ENCODE peak calls at places on chromosomes 13 and 19, in five cellular contexts. One of them, this sample, is unnamed.
A peak's percentile ranks its signal among the peaks of the same experiment; 100 is the strongest.

GRCh38 chr19:39212377-39212742 is 8.3 kb upstream of the SYCN start:
- DNase-seq in neuronal stem cell: no peak
- DNase-seq in ovary: no peak
- DNase-seq in cardiac muscle cell: no peak
- DNase-seq in effector memory CD4-positive, alpha-beta T cell: peak; percentile 13
- DNase-seq in this sample: peak; percentile 61

GRCh38 chr13:29496241-29496712 is 99.2 kb downstream of the SLC7A1 start:
- DNase-seq in cardiac muscle cell: no peak
- DNase-seq in neuronal stem cell: no peak
- DNase-seq in ovary: peak; percentile 37
- DNase-seq in effector memory CD4-positive, alpha-beta T cell: no peak
- DNase-seq in this sample: no peak

GRCh38 chr13:25440081-25440480 is 68.3 kb downstream of the ATP8A2 start:
- DNase-seq in ovary: no peak
- DNase-seq in neuronal stem cell: no peak
- DNase-seq in cardiac muscle cell: no peak
- DNase-seq in effector memory CD4-positive, alpha-beta T cell: no peak
- DNase-seq in this sample: no peak

GRCh38 chr13:71274923-71275593 is 591.9 kb downstream of the DACH1 start:
- DNase-seq in neuronal stem cell: no peak
- DNase-seq in cardiac muscle cell: no peak
- DNase-seq in ovary: no peak
- DNase-seq in effector memory CD4-positive, alpha-beta T cell: no peak
- DNase-seq in this sample: no peak

GRCh38 chr13:44417876-44418275 is 44.3 kb downstream of the SERP2 start:
- DNase-seq in neuronal stem cell: no peak
- DNase-seq in effector memory CD4-positive, alpha-beta T cell: no peak
- DNase-seq in ovary: no peak
- DNase-seq in cardiac muscle cell: no peak
- DNase-seq in this sample: no peak

GRCh38 chr19:11033763-11034162 is 55.5 kb upstream of the LDLR start:
- DNase-seq in neuronal stem cell: no peak
- DNase-seq in effector memory CD4-positive, alpha-beta T cell: no peak
- DNase-seq in cardiac muscle cell: no peak
- DNase-seq in ovary: no peak
- DNase-seq in this sample: no peak

GRCh38 chr19:11152318-11153062 is 3.1 kb downstream of the SPC24 start:
- DNase-seq in ovary: peak; percentile 68
- DNase-seq in neuronal stem cell: no peak
- DNase-seq in effector memory CD4-positive, alpha-beta T cell: no peak
- DNase-seq in cardiac muscle cell: no peak
- DNase-seq in this sample: no peak

GRCh38 chr13:41610426-41610825 is 153.1 kb downstream of the RGCC start:
- DNase-seq in effector memory CD4-positive, alpha-beta T cell: no peak
- DNase-seq in ovary: no peak
- DNase-seq in neuronal stem cell: no peak
- DNase-seq in cardiac muscle cell: no peak
- DNase-seq in this sample: no peak

GRCh38 chr19:41409288-41409687 is 11.7 kb downstream of the BCKDHA start:
- DNase-seq in cardiac muscle cell: peak; percentile 52
- DNase-seq in effector memory CD4-positive, alpha-beta T cell: no peak
- DNase-seq in ovary: no peak
- DNase-seq in neuronal stem cell: no peak
- DNase-seq in this sample: no peak

GRCh38 chr13:51746802-51747201 is 57.2 kb downstream of the DHRS12 start:
- DNase-seq in effector memory CD4-positive, alpha-beta T cell: no peak
- DNase-seq in ovary: no peak
- DNase-seq in neuronal stem cell: no peak
- DNase-seq in cardiac muscle cell: no peak
- DNase-seq in this sample: no peak

GRCh38 chr13:79780240-79780639 is 299.3 kb downstream of the NDFIP2 start:
- DNase-seq in effector memory CD4-positive, alpha-beta T cell: no peak
- DNase-seq in ovary: no peak
- DNase-seq in cardiac muscle cell: no peak
- DNase-seq in neuronal stem cell: no peak
- DNase-seq in this sample: no peak

GRCh38 chr13:30698023-30698422 is 37.3 kb upstream of the ALOX5AP start:
- DNase-seq in effector memory CD4-positive, alpha-beta T cell: no peak
- DNase-seq in neuronal stem cell: no peak
- DNase-seq in cardiac muscle cell: no peak
- DNase-seq in ovary: no peak
- DNase-seq in this sample: no peak

GRCh38 chr19:6489278-6490061 is 7.9 kb upstream of the DENND1C start:
- DNase-seq in neuronal stem cell: no peak
- DNase-seq in ovary: no peak
- DNase-seq in cardiac muscle cell: no peak
- DNase-seq in effector memory CD4-positive, alpha-beta T cell: no peak
- DNase-seq in this sample: no peak

GRCh38 chr13:40922437-40923040 is 96.6 kb downstream of the ELF1 start:
- DNase-seq in effector memory CD4-positive, alpha-beta T cell: no peak
- DNase-seq in ovary: peak; percentile 20
- DNase-seq in neuronal stem cell: peak; percentile 2
- DNase-seq in cardiac muscle cell: no peak
- DNase-seq in this sample: no peak

GRCh38 chr19:3034194-3034844 is 5.2 kb upstream of the TLE2 start:
- DNase-seq in effector memory CD4-positive, alpha-beta T cell: no peak
- DNase-seq in cardiac muscle cell: no peak
- DNase-seq in ovary: no peak
- DNase-seq in neuronal stem cell: no peak
- DNase-seq in this sample: no peak

GRCh38 chr19:51689751-51690358 is 3.3 kb upstream of the SPACA6 start:
- DNase-seq in ovary: peak; percentile 85
- DNase-seq in neuronal stem cell: peak; percentile 68
- DNase-seq in effector memory CD4-positive, alpha-beta T cell: no peak
- DNase-seq in cardiac muscle cell: peak; percentile 85
- DNase-seq in this sample: peak; percentile 77

DNA sequence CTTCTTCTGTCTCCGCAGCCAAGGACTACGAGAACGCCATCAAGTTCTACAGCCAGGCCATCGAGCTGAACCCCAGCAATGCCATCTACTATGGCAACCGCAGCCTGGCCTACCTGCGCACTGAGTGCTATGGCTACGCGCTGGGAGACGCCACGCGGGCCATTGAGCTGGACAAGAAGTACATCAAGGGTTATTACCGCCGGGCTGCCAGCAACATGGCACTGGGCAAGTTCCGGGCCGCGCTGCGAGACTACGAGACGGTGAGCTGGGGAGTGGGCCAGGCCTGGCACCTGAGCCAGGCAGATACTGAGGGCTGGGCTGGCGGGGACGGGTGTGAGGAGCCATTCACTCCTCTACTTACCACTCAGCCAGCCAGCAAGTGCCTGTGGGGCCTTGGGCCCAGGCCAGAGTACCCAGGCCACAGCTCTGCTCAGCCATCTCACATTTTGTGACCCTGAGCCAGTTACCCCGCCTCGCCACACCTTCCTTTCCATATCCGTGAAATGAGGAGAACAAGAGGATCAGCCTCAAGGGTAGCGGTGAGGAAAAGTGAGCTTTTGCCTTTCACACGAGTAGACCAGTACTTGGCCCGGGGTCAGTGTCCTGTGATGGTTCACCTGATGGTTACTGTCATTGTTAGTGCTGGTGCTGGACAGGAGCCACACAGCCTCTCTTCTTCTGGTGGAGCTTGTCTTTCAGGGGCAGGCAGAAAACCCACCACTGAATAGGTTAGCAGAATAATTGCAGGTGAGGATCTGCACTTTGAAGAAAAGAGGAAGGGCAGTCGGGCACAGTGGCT is 7.0 kb downstream of the PPP5C start:
- DNase-seq in cardiac muscle cell: no peak
- DNase-seq in ovary: no peak
- DNase-seq in effector memory CD4-positive, alpha-beta T cell: no peak
- DNase-seq in neuronal stem cell: no peak
- DNase-seq in this sample: no peak
- H3K36me3 ChIP-seq in cardiac muscle cell: peaks cover 12% of the 10 kb centered on the region
- H3K36me3 ChIP-seq in ovary: no peaks in the 10 kb centered on the region
- H3K36me3 ChIP-seq in effector memory CD4-positive, alpha-beta T cell: peaks cover 28% of the 10 kb centered on the region
- H3K36me3 ChIP-seq in neuronal stem cell: peaks cover 35% of the 10 kb centered on the region
- H3K36me3 ChIP-seq in this sample: peaks cover 50% of the 10 kb centered on the region

GRCh38 chr19:18898533-18899408 is 2.8 kb upstream of the CERS1 start:
- DNase-seq in effector memory CD4-positive, alpha-beta T cell: no peak
- DNase-seq in ovary: no peak
- DNase-seq in cardiac muscle cell: no peak
- DNase-seq in neuronal stem cell: no peak
- DNase-seq in this sample: no peak

GRCh38 chr19:18899624-18900560 is 3.9 kb upstream of the CERS1 start:
- DNase-seq in effector memory CD4-positive, alpha-beta T cell: no peak
- DNase-seq in neuronal stem cell: no peak
- DNase-seq in ovary: no peak
- DNase-seq in cardiac muscle cell: no peak
- DNase-seq in this sample: no peak

GRCh38 chr19:18903146-18904056 is 7.4 kb upstream of the CERS1 start:
- DNase-seq in ovary: no peak
- DNase-seq in cardiac muscle cell: no peak
- DNase-seq in neuronal stem cell: no peak
- DNase-seq in effector memory CD4-positive, alpha-beta T cell: no peak
- DNase-seq in this sample: no peak

GRCh38 chr19:18901503-18901890 is 5.5 kb upstream of the CERS1 start:
- DNase-seq in ovary: no peak
- DNase-seq in neuronal stem cell: no peak
- DNase-seq in effector memory CD4-positive, alpha-beta T cell: no peak
- DNase-seq in cardiac muscle cell: no peak
- DNase-seq in this sample: no peak

DNA sequence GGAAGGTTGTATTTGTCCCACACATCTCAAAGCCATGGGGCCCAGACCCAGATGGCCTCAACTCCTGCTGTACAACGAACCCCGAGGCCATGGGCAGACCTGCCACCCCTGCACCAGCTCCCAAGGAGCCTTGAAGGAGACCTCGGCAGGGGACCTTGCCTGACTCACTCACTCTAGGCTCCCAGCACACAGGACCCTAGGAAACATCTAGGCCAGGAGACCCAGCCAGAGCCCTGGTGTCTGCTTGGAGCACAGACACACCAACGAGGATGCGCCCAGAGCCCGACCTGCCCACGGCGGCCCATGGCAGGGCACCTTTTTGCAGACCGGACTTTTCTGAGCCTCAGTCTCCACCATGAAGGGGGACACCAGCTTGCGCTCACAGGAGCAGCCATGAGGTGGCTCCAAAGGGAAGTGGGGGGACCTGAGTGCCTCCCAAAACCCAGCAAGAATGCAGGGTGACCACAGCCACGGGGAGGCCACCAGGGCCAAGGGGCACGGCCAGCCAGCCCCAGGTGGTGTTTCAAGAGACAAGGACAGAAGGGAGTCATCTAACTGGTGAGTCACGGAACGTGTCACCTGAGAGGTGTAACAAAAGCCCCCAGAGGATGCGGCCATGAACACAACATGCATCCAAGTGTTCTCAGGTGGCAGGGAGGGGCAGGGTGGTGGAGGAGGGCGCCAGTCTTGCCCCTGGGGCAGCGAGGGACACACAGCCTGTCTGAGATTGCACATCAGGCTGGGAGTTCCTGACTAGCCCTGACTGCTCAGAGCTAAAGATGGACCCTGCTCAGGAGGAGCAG is 4.9 kb upstream of the CERS1 start:
- DNase-seq in neuronal stem cell: no peak
- DNase-seq in cardiac muscle cell: no peak
- DNase-seq in ovary: no peak
- DNase-seq in effector memory CD4-positive, alpha-beta T cell: no peak
- DNase-seq in this sample: no peak
- H3K36me3 ChIP-seq in neuronal stem cell: peaks cover 18% of the 10 kb centered on the region
- H3K36me3 ChIP-seq in cardiac muscle cell: no peaks in the 10 kb centered on the region
- H3K36me3 ChIP-seq in ovary: no peaks in the 10 kb centered on the region
- H3K36me3 ChIP-seq in effector memory CD4-positive, alpha-beta T cell: peaks cover 50% of the 10 kb centered on the region
- H3K36me3 ChIP-seq in this sample: no peaks in the 10 kb centered on the region

GRCh38 chr13:110322126-110322827 is 15.2 kb downstream of the COL4A2 start:
- DNase-seq in neuronal stem cell: no peak
- DNase-seq in effector memory CD4-positive, alpha-beta T cell: no peak
- DNase-seq in cardiac muscle cell: no peak
- DNase-seq in ovary: no peak
- DNase-seq in this sample: no peak

GRCh38 chr13:110323172-110323851 is 16.2 kb downstream of the COL4A2 start:
- DNase-seq in cardiac muscle cell: no peak
- DNase-seq in neuronal stem cell: no peak
- DNase-seq in effector memory CD4-positive, alpha-beta T cell: no peak
- DNase-seq in ovary: no peak
- DNase-seq in this sample: no peak

GRCh38 chr13:110326263-110326904 is 19.3 kb downstream of the COL4A2 start:
- DNase-seq in neuronal stem cell: no peak
- DNase-seq in effector memory CD4-positive, alpha-beta T cell: no peak
- DNase-seq in ovary: no peak
- DNase-seq in cardiac muscle cell: no peak
- DNase-seq in this sample: no peak

GRCh38 chr13:110322828-110323171 is 15.7 kb downstream of the COL4A2 start:
- DNase-seq in cardiac muscle cell: no peak
- DNase-seq in effector memory CD4-positive, alpha-beta T cell: no peak
- DNase-seq in ovary: no peak
- DNase-seq in neuronal stem cell: no peak
- DNase-seq in this sample: no peak

DNA sequence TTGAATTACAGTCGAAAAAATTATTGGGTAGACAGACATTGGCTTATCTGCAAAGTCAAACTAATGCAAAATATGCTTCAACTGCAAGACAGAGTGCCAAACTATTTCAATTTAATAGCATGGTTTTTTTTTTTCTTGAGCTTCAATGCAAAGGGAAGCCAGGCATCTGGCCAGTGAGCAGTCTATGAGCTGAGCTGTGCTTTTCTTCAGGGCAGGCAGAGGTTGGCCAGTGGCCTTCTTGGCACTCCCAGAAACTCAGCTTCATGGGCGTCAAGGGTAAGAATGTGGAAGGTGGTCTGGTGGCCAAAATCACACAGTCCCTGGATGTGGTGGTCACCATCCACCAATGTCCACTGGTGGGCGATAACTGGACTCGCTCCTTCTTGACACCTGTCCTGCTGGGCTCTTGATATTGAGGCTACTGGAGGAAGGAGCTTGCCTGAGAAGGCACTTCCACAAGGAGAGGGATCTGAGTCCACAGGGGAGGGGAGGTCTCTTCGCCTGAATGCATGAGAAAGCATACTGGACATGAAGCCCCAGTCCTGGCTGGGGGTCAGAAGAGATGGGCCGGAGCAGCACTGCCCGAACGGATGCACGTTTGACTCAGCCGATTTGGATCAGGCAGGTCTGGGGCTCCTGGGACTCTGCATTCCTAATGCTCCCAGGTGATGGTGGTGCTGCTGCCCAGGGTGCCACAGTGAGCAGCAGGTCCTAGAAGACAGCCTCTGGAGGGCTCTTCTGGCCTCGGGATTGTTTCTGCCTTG is 17.1 kb downstream of the COL4A2 start:
- DNase-seq in neuronal stem cell: no peak
- DNase-seq in cardiac muscle cell: no peak
- DNase-seq in effector memory CD4-positive, alpha-beta T cell: no peak
- DNase-seq in ovary: no peak
- DNase-seq in this sample: no peak
- H3K36me3 ChIP-seq in neuronal stem cell: no peaks in the 10 kb centered on the region
- H3K36me3 ChIP-seq in cardiac muscle cell: no peaks in the 10 kb centered on the region
- H3K36me3 ChIP-seq in effector memory CD4-positive, alpha-beta T cell: no peaks in the 10 kb centered on the region
- H3K36me3 ChIP-seq in ovary: no peaks in the 10 kb centered on the region
- H3K36me3 ChIP-seq in this sample: no peaks in the 10 kb centered on the region

DNA sequence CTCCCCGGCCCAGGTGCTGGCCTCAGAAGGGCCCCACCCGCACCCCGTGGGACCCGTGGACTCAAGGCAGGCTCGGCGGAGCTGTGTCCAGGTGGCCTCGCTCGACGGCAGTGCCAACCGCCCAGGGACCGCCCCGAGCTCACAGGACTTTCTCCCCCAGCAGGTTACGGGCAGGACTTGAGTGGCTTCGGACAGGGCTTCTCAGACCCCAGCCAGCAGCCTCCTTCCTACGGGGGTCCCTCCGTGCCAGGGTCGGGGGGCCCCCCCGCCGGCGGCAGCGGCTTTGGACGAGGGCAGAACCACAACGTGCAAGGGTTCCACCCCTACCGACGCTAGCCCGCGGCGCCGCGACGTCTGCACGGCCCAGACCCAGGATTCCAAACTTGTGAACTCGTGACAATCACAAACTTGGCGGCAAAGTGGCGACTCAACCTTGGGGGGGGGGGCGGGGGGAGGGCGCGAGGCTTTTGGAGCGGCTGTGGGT is 3.6 kb upstream of the RPS15 start:
- DNase-seq in ovary: no peak
- DNase-seq in neuronal stem cell: no peak
- DNase-seq in cardiac muscle cell: no peak
- DNase-seq in effector memory CD4-positive, alpha-beta T cell: no peak
- DNase-seq in this sample: no peak
- H3K36me3 ChIP-seq in ovary: no peaks in the 10 kb centered on the region
- H3K36me3 ChIP-seq in neuronal stem cell: peaks cover 41% of the 10 kb centered on the region
- H3K36me3 ChIP-seq in cardiac muscle cell: peaks cover 11% of the 10 kb centered on the region
- H3K36me3 ChIP-seq in effector memory CD4-positive, alpha-beta T cell: peaks cover 55% of the 10 kb centered on the region
- H3K36me3 ChIP-seq in this sample: peaks cover 68% of the 10 kb centered on the region